ENCODE peak calls at places on chromosomes 2 and 18, in five cellular contexts. T is progenitor cell of endocrine pancreas, J is upper lobe of right lung, X is skeletal muscle cell, P is T-helper 1 cell. R is an unnamed sample.

GRCh38 chr2:231017250-231017636 is 20.1 kb upstream of the C2orf72 start:
- DNase-seq in T (no peak), J (no peak), X (no peak), P (no peak), R (no peak)

GRCh38 chr18:25168011-25168410 is 184.0 kb downstream of the ZNF521 start:
- DNase-seq in T (no peak), J (no peak), X (no peak), P (no peak), R (no peak)

GRCh38 chr18:44973282-44973681 is 292.6 kb downstream of the SETBP1 start:
- DNase-seq in T (no peak), J (no peak), X (no peak), P (no peak), R (no peak)

GRCh38 chr2:18243831-18244230 is 316.6 kb downstream of the RDH14 start:
- DNase-seq in T (no peak), J (no peak), X (no peak), P (no peak), R (no peak)

GRCh38 chr2:105748564-105748963 is 3.9 kb downstream of the NCK2 start:
- DNase-seq in T (no peak), J (no peak), X (no peak), P (no peak), R (no peak)

GRCh38 chr2:80437959-80438358 is 133.4 kb upstream of the LRRTM1 start:
- DNase-seq in T (no peak), J (no peak), X (no peak), P (no peak), R (no peak)

GRCh38 chr2:55490554-55490953 is 29.0 kb upstream of the CFAP36 start:
- DNase-seq in T (no peak), J (no peak), X (peak), P (no peak), R (no peak)

GRCh38 chr2:233689498-233689897 is 3.2 kb upstream of the UGT1A6 start:
- DNase-seq in T (no peak), J (no peak), X (no peak), P (no peak), R (no peak)

GRCh38 chr2:172427990-172428840 is 829 bp downstream of the ITGA6 start:
- DNase-seq in T (peak), J (peak), X (no peak), P (peak), R (no peak)

GRCh38 chr2:188158337-188159100 is 133.2 kb upstream of the GULP1 start:
- DNase-seq in T (no peak), J (no peak), X (peak), P (no peak), R (no peak)

GRCh38 chr2:41894563-41895333 is 153.1 kb upstream of the PKDCC start:
- DNase-seq in T (no peak), J (no peak), X (no peak), P (no peak), R (no peak)

GRCh38 chr2:118202707-118203303 is 114.5 kb downstream of the INSIG2 start:
- DNase-seq in T (peak), J (peak), X (no peak), P (peak), R (no peak)

GRCh38 chr2:188668017-188668663 is 306.0 kb upstream of the COL3A1 start:
- DNase-seq in T (no peak), J (no peak), X (peak), P (no peak), R (no peak)

GRCh38 chr2:158189526-158189925 is 87.8 kb downstream of the UPP2 start:
- DNase-seq in T (no peak), J (no peak), X (no peak), P (no peak), R (no peak)

GRCh38 chr2:173130521-173131467 is 55.1 kb downstream of the MAP3K20 start:
- DNase-seq in T (no peak), J (no peak), X (no peak), P (no peak), R (no peak)

GRCh38 chr2:195559431-195559914 is 97.6 kb upstream of the SLC39A10 start:
- DNase-seq in T (no peak), J (no peak), X (peak), P (peak), R (no peak)

R was measured in posterior vena cava.